ENCODE peak calls at places on chromosomes 1 and 21, in seven cellular contexts. One of them, this sample, is unnamed.

GRCh38 chr1:183841950-183842816 is 37.3 kb downstream of the RGL1 start:
- DNase-seq in fibroblast of pulmonary artery: peak; percentile 97
- DNase-seq in heart left ventricle: no peak
- DNase-seq in kidney: no peak
- DNase-seq in iPS DF 6.9: no peak
- DNase-seq in SK-N-SH: peak; percentile 43
- DNase-seq in HepG2: peak; percentile 88
- DNase-seq in this sample: peak; percentile 88

GRCh38 chr21:17270234-17270633 is 242.6 kb upstream of the CXADR start:
- DNase-seq in HepG2: peak; percentile 34
- DNase-seq in kidney: no peak
- DNase-seq in SK-N-SH: peak; percentile 48
- DNase-seq in heart left ventricle: no peak
- DNase-seq in fibroblast of pulmonary artery: peak; percentile 73
- DNase-seq in iPS DF 6.9: no peak
- DNase-seq in this sample: peak; percentile 1

GRCh38 chr21:45821315-45822001 is 160.1 kb upstream of the COL6A1 start:
- DNase-seq in kidney: no peak
- DNase-seq in iPS DF 6.9: no peak
- DNase-seq in heart left ventricle: no peak
- DNase-seq in fibroblast of pulmonary artery: no peak
- DNase-seq in HepG2: no peak
- DNase-seq in SK-N-SH: peak; percentile 4
- DNase-seq in this sample: no peak

GRCh38 chr1:204448321-204448964 is 36.8 kb upstream of the PPP1R15B start:
- DNase-seq in iPS DF 6.9: no peak
- DNase-seq in fibroblast of pulmonary artery: no peak
- DNase-seq in HepG2: no peak
- DNase-seq in SK-N-SH: no peak
- DNase-seq in kidney: no peak
- DNase-seq in heart left ventricle: no peak
- DNase-seq in this sample: no peak

GRCh38 chr1:199545780-199546179 is 481.7 kb upstream of the NR5A2 start:
- DNase-seq in HepG2: no peak
- DNase-seq in iPS DF 6.9: peak; percentile 9
- DNase-seq in heart left ventricle: no peak
- DNase-seq in fibroblast of pulmonary artery: peak; percentile 11
- DNase-seq in kidney: no peak
- DNase-seq in SK-N-SH: no peak
- DNase-seq in this sample: no peak

GRCh38 chr21:45148316-45149000 is 74.1 kb downstream of the ADARB1 start:
- DNase-seq in iPS DF 6.9: no peak
- DNase-seq in fibroblast of pulmonary artery: no peak
- DNase-seq in SK-N-SH: no peak
- DNase-seq in HepG2: no peak
- DNase-seq in heart left ventricle: no peak
- DNase-seq in kidney: no peak
- DNase-seq in this sample: no peak

GRCh38 chr1:24971539-24971938 is 41.5 kb upstream of the RUNX3 start:
- DNase-seq in SK-N-SH: no peak
- DNase-seq in heart left ventricle: peak; percentile 28
- DNase-seq in HepG2: no peak
- DNase-seq in fibroblast of pulmonary artery: no peak
- DNase-seq in kidney: peak; percentile 39
- DNase-seq in iPS DF 6.9: no peak
- DNase-seq in this sample: no peak

GRCh38 chr1:12204140-12204539 is 25.7 kb upstream of the VPS13D start:
- DNase-seq in SK-N-SH: no peak
- DNase-seq in iPS DF 6.9: no peak
- DNase-seq in kidney: no peak
- DNase-seq in fibroblast of pulmonary artery: no peak
- DNase-seq in HepG2: no peak
- DNase-seq in heart left ventricle: no peak
- DNase-seq in this sample: no peak

GRCh38 chr1:20484526-20485462 is 1.2 kb downstream of the CAMK2N1 start:
- DNase-seq in iPS DF 6.9: no peak
- DNase-seq in HepG2: no peak
- DNase-seq in kidney: peak; percentile 84
- DNase-seq in heart left ventricle: no peak
- DNase-seq in SK-N-SH: peak; percentile 72
- DNase-seq in fibroblast of pulmonary artery: peak; percentile 26
- DNase-seq in this sample: no peak

GRCh38 chr1:166069390-166069789 is 97.4 kb downstream of the FAM78B start:
- DNase-seq in iPS DF 6.9: no peak
- DNase-seq in fibroblast of pulmonary artery: peak; percentile 1
- DNase-seq in SK-N-SH: no peak
- DNase-seq in heart left ventricle: no peak
- DNase-seq in kidney: no peak
- DNase-seq in HepG2: no peak
- DNase-seq in this sample: no peak

GRCh38 chr1:93591833-93592635 is 89.6 kb downstream of the BCAR3 start:
- DNase-seq in fibroblast of pulmonary artery: no peak
- DNase-seq in heart left ventricle: no peak
- DNase-seq in kidney: peak; percentile 96
- DNase-seq in SK-N-SH: peak; percentile 85
- DNase-seq in iPS DF 6.9: no peak
- DNase-seq in HepG2: peak; percentile 90
- DNase-seq in this sample: no peak

GRCh38 chr1:88661951-88662664 is 22.0 kb upstream of the PKN2 start:
- DNase-seq in SK-N-SH: no peak
- DNase-seq in kidney: no peak
- DNase-seq in heart left ventricle: no peak
- DNase-seq in HepG2: no peak
- DNase-seq in fibroblast of pulmonary artery: no peak
- DNase-seq in iPS DF 6.9: no peak
- DNase-seq in this sample: no peak

GRCh38 chr1:176541663-176542062 is 78.7 kb downstream of the PAPPA2 start:
- DNase-seq in SK-N-SH: no peak
- DNase-seq in HepG2: no peak
- DNase-seq in kidney: no peak
- DNase-seq in iPS DF 6.9: no peak
- DNase-seq in fibroblast of pulmonary artery: no peak
- DNase-seq in heart left ventricle: no peak
- DNase-seq in this sample: no peak

GRCh38 chr21:37415938-37416337 is 49.4 kb downstream of the DYRK1A start:
- DNase-seq in fibroblast of pulmonary artery: no peak
- DNase-seq in kidney: no peak
- DNase-seq in iPS DF 6.9: no peak
- DNase-seq in SK-N-SH: no peak
- DNase-seq in heart left ventricle: no peak
- DNase-seq in HepG2: no peak
- DNase-seq in this sample: no peak

GRCh38 chr1:226954777-226955176 is 14.7 kb downstream of the COQ8A start:
- DNase-seq in fibroblast of pulmonary artery: no peak
- DNase-seq in iPS DF 6.9: no peak
- DNase-seq in kidney: no peak
- DNase-seq in HepG2: no peak
- DNase-seq in heart left ventricle: no peak
- DNase-seq in SK-N-SH: no peak
- DNase-seq in this sample: no peak

GRCh38 chr1:40383095-40383487 is 9.6 kb downstream of the SMAP2 start:
- DNase-seq in HepG2: no peak
- DNase-seq in iPS DF 6.9: no peak
- DNase-seq in fibroblast of pulmonary artery: no peak
- DNase-seq in kidney: no peak
- DNase-seq in SK-N-SH: peak; percentile 85
- DNase-seq in heart left ventricle: no peak
- DNase-seq in this sample: no peak

GRCh38 chr1:201191723-201192477 is 1.3 kb downstream of the IGFN1 start:
- DNase-seq in fibroblast of pulmonary artery: peak; percentile 51
- DNase-seq in kidney: peak; percentile 62
- DNase-seq in iPS DF 6.9: no peak
- DNase-seq in HepG2: no peak
- DNase-seq in heart left ventricle: no peak
- DNase-seq in SK-N-SH: no peak
- DNase-seq in this sample: peak; percentile 61

GRCh38 chr1:209876091-209876800 is 48.5 kb downstream of the UTP25 start:
- DNase-seq in kidney: no peak
- DNase-seq in HepG2: no peak
- DNase-seq in iPS DF 6.9: no peak
- DNase-seq in SK-N-SH: no peak
- DNase-seq in heart left ventricle: no peak
- DNase-seq in fibroblast of pulmonary artery: no peak
- DNase-seq in this sample: no peak

GRCh38 chr1:188228623-188229022 is 1399.9 kb downstream of the PLA2G4A start:
- DNase-seq in heart left ventricle: no peak
- DNase-seq in iPS DF 6.9: no peak
- DNase-seq in kidney: no peak
- DNase-seq in fibroblast of pulmonary artery: peak; percentile 9
- DNase-seq in SK-N-SH: no peak
- DNase-seq in HepG2: no peak
- DNase-seq in this sample: no peak

GRCh38 chr1:242651817-242652216 is 127.3 kb upstream of the PLD5 start:
- DNase-seq in heart left ventricle: no peak
- DNase-seq in kidney: no peak
- DNase-seq in HepG2: peak; percentile 4
- DNase-seq in SK-N-SH: no peak
- DNase-seq in iPS DF 6.9: peak; percentile 61
- DNase-seq in fibroblast of pulmonary artery: no peak
- DNase-seq in this sample: no peak

GRCh38 chr1:55326496-55326895 is 111.3 kb upstream of the USP24 start:
- DNase-seq in HepG2: no peak
- DNase-seq in fibroblast of pulmonary artery: no peak
- DNase-seq in iPS DF 6.9: no peak
- DNase-seq in heart left ventricle: no peak
- DNase-seq in kidney: no peak
- DNase-seq in SK-N-SH: no peak
- DNase-seq in this sample: no peak

GRCh38 chr1:115322631-115323030 is 15.4 kb downstream of the NGF start:
- DNase-seq in HepG2: no peak
- DNase-seq in SK-N-SH: no peak
- DNase-seq in iPS DF 6.9: no peak
- DNase-seq in fibroblast of pulmonary artery: no peak
- DNase-seq in kidney: no peak
- DNase-seq in heart left ventricle: no peak
- DNase-seq in this sample: no peak

DNA sequence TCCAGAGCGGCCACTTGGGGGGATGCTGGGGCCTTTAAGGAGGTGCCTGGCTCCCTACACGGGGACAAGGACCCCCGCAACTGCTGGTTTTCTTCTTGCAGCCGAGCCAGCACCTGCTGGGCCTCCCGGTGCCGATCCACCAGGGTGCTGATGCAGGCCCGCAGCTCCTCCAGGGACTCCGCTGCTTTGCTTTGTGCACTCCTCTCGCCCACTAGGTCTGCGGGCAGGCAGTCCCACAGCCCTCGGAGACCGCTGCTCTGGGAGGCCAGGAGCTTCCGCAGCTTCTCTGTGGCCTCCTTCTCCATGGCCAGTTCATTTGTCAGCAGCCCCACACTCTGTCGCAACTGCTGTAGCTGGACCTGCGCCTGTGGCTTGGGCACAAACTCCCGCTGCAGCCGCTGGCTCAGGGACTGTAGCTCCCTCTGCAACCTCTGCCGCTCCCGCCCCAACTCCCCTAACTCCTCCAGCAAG is 13.2 kb downstream of the ANKRD35 start:
- DNase-seq in HepG2: no peak
- DNase-seq in heart left ventricle: peak; percentile 79
- DNase-seq in SK-N-SH: no peak
- DNase-seq in fibroblast of pulmonary artery: peak; percentile 45
- DNase-seq in iPS DF 6.9: no peak
- DNase-seq in kidney: peak; percentile 75
- DNase-seq in this sample: no peak
- H3K4me3 ChIP-seq in HepG2: peak overlapping the region; percentile 18
- H3K4me3 ChIP-seq in heart left ventricle: peak overlapping the region; percentile 41
- H3K4me3 ChIP-seq in SK-N-SH: no peak overlapping the region
- H3K4me3 ChIP-seq in fibroblast of pulmonary artery: peak overlapping the region; percentile 39
- H3K4me3 ChIP-seq in iPS DF 6.9: peak overlapping the region; percentile 42
- H3K4me3 ChIP-seq in kidney: peak overlapping the region; percentile 58
- H3K4me3 ChIP-seq in this sample: peak overlapping the region; percentile 59

GRCh38 chr1:65793359-65793732 is 651 bp downstream of the PDE4B start:
- DNase-seq in HepG2: no peak
- DNase-seq in heart left ventricle: no peak
- DNase-seq in iPS DF 6.9: no peak
- DNase-seq in fibroblast of pulmonary artery: no peak
- DNase-seq in kidney: peak; percentile 57
- DNase-seq in SK-N-SH: peak; percentile 41
- DNase-seq in this sample: no peak

GRCh38 chr1:65795311-65795710 is 2.6 kb downstream of the PDE4B start:
- DNase-seq in kidney: no peak
- DNase-seq in iPS DF 6.9: no peak
- DNase-seq in SK-N-SH: no peak
- DNase-seq in HepG2: no peak
- DNase-seq in heart left ventricle: no peak
- DNase-seq in fibroblast of pulmonary artery: no peak
- DNase-seq in this sample: no peak

GRCh38 chr1:65791396-65791795 is 1.3 kb upstream of the PDE4B start:
- DNase-seq in kidney: no peak
- DNase-seq in SK-N-SH: no peak
- DNase-seq in fibroblast of pulmonary artery: peak; percentile 55
- DNase-seq in iPS DF 6.9: no peak
- DNase-seq in HepG2: no peak
- DNase-seq in heart left ventricle: no peak
- DNase-seq in this sample: no peak

GRCh38 chr1:65791860-65792670 is 630 bp upstream of the PDE4B start:
- DNase-seq in iPS DF 6.9: no peak
- DNase-seq in HepG2: no peak
- DNase-seq in heart left ventricle: peak; percentile 61
- DNase-seq in kidney: peak; percentile 50
- DNase-seq in SK-N-SH: peak; percentile 57
- DNase-seq in fibroblast of pulmonary artery: peak; percentile 16
- DNase-seq in this sample: no peak

GRCh38 chr1:65792671-65793358 is at the start of gene PDE4B:
- DNase-seq in SK-N-SH: peak; percentile 75
- DNase-seq in kidney: peak; percentile 53
- DNase-seq in fibroblast of pulmonary artery: peak; percentile 16
- DNase-seq in iPS DF 6.9: no peak
- DNase-seq in HepG2: no peak
- DNase-seq in heart left ventricle: peak; percentile 61
- DNase-seq in this sample: no peak
- H3K4me3 ChIP-seq in SK-N-SH: peak within 1 kb of the TSS; percentile 70
- H3K4me3 ChIP-seq in kidney: no peak within 1 kb of the TSS
- H3K4me3 ChIP-seq in fibroblast of pulmonary artery: peak within 1 kb of the TSS; percentile 35
- H3K4me3 ChIP-seq in iPS DF 6.9: peak within 1 kb of the TSS; percentile 64
- H3K4me3 ChIP-seq in HepG2: no peak within 1 kb of the TSS
- H3K4me3 ChIP-seq in heart left ventricle: peak within 1 kb of the TSS; percentile 27
- H3K4me3 ChIP-seq in this sample: peak within 1 kb of the TSS; percentile 71

DNA sequence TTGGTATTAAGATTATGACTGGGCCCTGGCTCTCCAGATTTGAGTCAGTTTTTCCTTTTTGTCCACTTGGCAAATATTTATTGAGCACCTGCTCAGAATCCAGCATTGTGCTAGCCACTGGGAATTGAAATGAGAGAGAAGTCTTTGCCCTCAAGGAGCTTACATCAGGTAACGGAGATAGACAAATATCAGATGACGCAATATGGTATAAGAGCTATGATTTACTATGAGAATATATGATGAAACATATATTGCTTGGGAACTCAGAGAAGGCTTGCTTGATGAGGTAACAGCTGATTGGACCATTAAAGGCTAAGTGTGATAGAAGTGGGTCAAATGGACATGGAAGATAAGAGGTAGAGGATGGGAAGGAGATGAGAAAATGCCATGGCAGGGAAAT is 41.0 kb upstream of the GPR88 start:
- DNase-seq in kidney: no peak
- DNase-seq in iPS DF 6.9: no peak
- DNase-seq in fibroblast of pulmonary artery: no peak
- DNase-seq in SK-N-SH: no peak
- DNase-seq in HepG2: no peak
- DNase-seq in heart left ventricle: no peak
- DNase-seq in this sample: no peak
- H3K4me3 ChIP-seq in kidney: no peak overlapping the region
- H3K4me3 ChIP-seq in iPS DF 6.9: no peak overlapping the region
- H3K4me3 ChIP-seq in fibroblast of pulmonary artery: no peak overlapping the region
- H3K4me3 ChIP-seq in SK-N-SH: no peak overlapping the region
- H3K4me3 ChIP-seq in HepG2: no peak overlapping the region
- H3K4me3 ChIP-seq in heart left ventricle: no peak overlapping the region
- H3K4me3 ChIP-seq in this sample: no peak overlapping the region

GRCh38 chr21:29265690-29266479 is 32.8 kb upstream of the BACH1 start:
- DNase-seq in fibroblast of pulmonary artery: no peak
- DNase-seq in SK-N-SH: no peak
- DNase-seq in kidney: no peak
- DNase-seq in heart left ventricle: no peak
- DNase-seq in iPS DF 6.9: no peak
- DNase-seq in HepG2: no peak
- DNase-seq in this sample: no peak
- H3K4me3 ChIP-seq in fibroblast of pulmonary artery: no peak overlapping the region
- H3K4me3 ChIP-seq in SK-N-SH: no peak overlapping the region
- H3K4me3 ChIP-seq in kidney: no peak overlapping the region
- H3K4me3 ChIP-seq in heart left ventricle: no peak overlapping the region
- H3K4me3 ChIP-seq in iPS DF 6.9: no peak overlapping the region
- H3K4me3 ChIP-seq in HepG2: no peak overlapping the region
- H3K4me3 ChIP-seq in this sample: no peak overlapping the region